ENCODE peak calls at places on chromosome 1, in six cellular contexts. A is colonic mucosa, B is PC-3, Q is mesendoderm, K is H9, E is neural progenitor cell. D is an unnamed sample.

GRCh38 chr1:200180821-200181220 is 153.3 kb downstream of the NR5A2 start:
- DNase-seq in K (no peak), E (no peak), A (peak), Q (no peak), B (peak), D (peak)

GRCh38 chr1:99956755-99957154 is 13.0 kb upstream of the SLC35A3 start:
- DNase-seq in E (no peak), K (no peak), B (no peak), A (no peak), Q (peak), D (no peak)

GRCh38 chr1:111275079-111275478 is 15.6 kb upstream of the CHIA start:
- DNase-seq in B (peak), A (peak), K (no peak), E (no peak), Q (no peak), D (peak)

GRCh38 chr1:83970802-83971201 is 28.1 kb downstream of the TTLL7 start:
- DNase-seq in Q (peak), K (no peak), E (peak), A (no peak), B (no peak), D (no peak)

GRCh38 chr1:31943546-31944184 is 5.5 kb upstream of the PTP4A2 start:
- DNase-seq in K (no peak), A (no peak), B (no peak), Q (no peak), E (no peak), D (no peak)

GRCh38 chr1:59427155-59427554 is 130.3 kb downstream of the FGGY start:
- DNase-seq in E (no peak), Q (peak), A (no peak), B (peak), K (no peak), D (peak)

GRCh38 chr1:108862698-108863477 is 6.0 kb upstream of the AKNAD1 start:
- DNase-seq in E (no peak), K (no peak), A (no peak), Q (no peak), B (no peak), D (no peak)

GRCh38 chr1:112264553-112264952 is 131.5 kb upstream of the CTTNBP2NL start:
- DNase-seq in A (no peak), K (no peak), E (no peak), B (no peak), Q (no peak), D (peak)

GRCh38 chr1:231055271-231055670 is 15.2 kb upstream of the FAM89A start:
- DNase-seq in A (no peak), B (no peak), E (no peak), Q (no peak), K (no peak), D (no peak)

GRCh38 chr1:58804853-58805252 is 21.0 kb upstream of the JUN start:
- DNase-seq in A (peak), E (no peak), B (peak), K (peak), Q (peak), D (no peak)

GRCh38 chr1:172176206-172176605 is 244.3 kb upstream of the C1orf105 start:
- DNase-seq in Q (no peak), K (no peak), E (no peak), B (no peak), A (no peak), D (peak)

GRCh38 chr1:63920154-63921117 is 146.6 kb downstream of the ROR1 start:
- DNase-seq in E (no peak), B (peak), Q (peak), K (no peak), A (no peak), D (peak)

GRCh38 chr1:65113298-65113697 is 34.7 kb upstream of the AK4 start:
- DNase-seq in B (no peak), K (no peak), Q (no peak), A (no peak), E (no peak), D (peak)

GRCh38 chr1:110068646-110069301 is 1.7 kb downstream of the ALX3 start:
- DNase-seq in B (no peak), E (peak), Q (no peak), K (peak), A (no peak), D (no peak)

GRCh38 chr1:41479000-41479807 is 5.3 kb downstream of the EDN2 start:
- DNase-seq in E (no peak), K (no peak), Q (no peak), A (no peak), B (no peak), D (peak)

GRCh38 chr1:204377800-204378608 is 18.3 kb upstream of the PLEKHA6 start:
- DNase-seq in B (peak), E (peak), K (peak), Q (peak), A (peak), D (peak)

GRCh38 chr1:29330089-29330488 is 93.8 kb downstream of the PTPRU start:
- DNase-seq in Q (no peak), E (no peak), A (no peak), K (no peak), B (no peak), D (no peak)

GRCh38 chr1:53835491-53835890 is 2.6 kb downstream of the NDC1 start:
- DNase-seq in K (no peak), Q (no peak), B (peak), E (no peak), A (no peak), D (peak)
- H3K9ac ChIP-seq in K (no peak), Q (no peak), B (no peak), E (no peak), A (no peak), D (no peak)

GRCh38 chr1:152884506-152884905 is 6.4 kb downstream of the SMCP start:
- DNase-seq in K (no peak), B (no peak), A (no peak), Q (no peak), E (no peak), D (no peak)
- H3K9ac ChIP-seq in K (no peak), B (no peak), A (no peak), Q (no peak), E (no peak), D (no peak)

DNA sequence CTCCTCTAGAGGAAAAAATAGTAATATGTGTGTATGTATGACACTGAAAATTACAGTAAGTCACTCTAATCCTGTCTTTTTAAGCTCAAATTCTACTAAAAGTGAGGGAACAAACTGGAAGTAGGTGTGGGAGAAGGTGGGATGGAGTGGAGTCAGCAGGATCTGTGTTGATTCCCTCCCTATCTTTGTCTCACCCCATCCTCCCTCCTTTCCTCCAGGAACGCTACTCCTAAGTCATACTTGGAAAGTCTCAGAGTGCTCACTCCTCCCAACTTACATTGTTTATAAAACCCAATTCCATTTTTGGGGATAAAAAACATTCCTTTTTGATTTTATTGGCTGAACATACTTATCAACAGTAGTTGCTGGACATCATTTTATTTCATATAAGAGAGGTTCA is 14.9 kb upstream of the NUP133 start:
- DNase-seq in A (no peak), E (no peak), Q (no peak), K (no peak), B (no peak), D (no peak)
- H3K9ac ChIP-seq in A (no peak), E (no peak), Q (no peak), K (no peak), B (no peak), D (no peak)

GRCh38 chr1:234512376-234512965 is 33.5 kb upstream of the TARBP1 start:
- DNase-seq in K (peak), E (no peak), Q (peak), A (no peak), B (no peak), D (no peak)

GRCh38 chr1:234515411-234515810 is 36.4 kb upstream of the TARBP1 start:
- DNase-seq in B (peak), Q (peak), A (no peak), E (no peak), K (no peak), D (peak)

GRCh38 chr1:234518876-234519275 is 39.9 kb upstream of the TARBP1 start:
- DNase-seq in Q (no peak), B (no peak), E (no peak), K (no peak), A (no peak), D (no peak)

GRCh38 chr1:234517087-234517802 is 38.3 kb upstream of the TARBP1 start:
- DNase-seq in E (no peak), Q (no peak), B (no peak), A (no peak), K (no peak), D (no peak)

GRCh38 chr1:234515821-234516241 is 36.9 kb upstream of the TARBP1 start:
- DNase-seq in B (peak), K (no peak), Q (peak), E (no peak), A (no peak), D (peak)
- H3K9ac ChIP-seq in B (peak), K (no peak), Q (no peak), E (no peak), A (no peak), D (no peak)

GRCh38 chr1:158830074-158830677 is 975 bp upstream of the MNDA start:
- DNase-seq in B (no peak), E (no peak), Q (no peak), K (no peak), A (no peak), D (no peak)
- H3K9ac ChIP-seq in B (no peak), E (no peak), Q (no peak), K (no peak), A (no peak), D (no peak)

DNA sequence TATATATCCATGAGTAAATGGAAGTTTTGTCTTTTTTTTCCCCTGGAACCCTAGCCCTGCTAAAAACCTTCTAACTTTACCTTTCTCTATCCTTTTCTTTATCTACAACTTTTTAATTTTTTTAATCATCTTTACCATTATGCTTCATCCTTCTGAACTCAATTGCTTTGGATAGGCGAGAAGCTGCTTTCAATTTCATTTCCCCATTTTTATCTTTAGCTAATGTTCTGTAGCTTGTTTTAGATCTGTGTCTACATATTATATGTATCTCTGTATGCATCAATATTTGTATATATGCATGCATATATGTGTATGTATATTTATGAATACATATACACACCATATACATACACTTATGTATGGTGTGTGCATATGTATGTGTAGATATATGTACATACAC is 57.4 kb downstream of the PTPRC start:
- DNase-seq in A (no peak), Q (no peak), B (no peak), E (no peak), K (no peak), D (no peak)
- H3K9ac ChIP-seq in A (no peak), Q (no peak), B (no peak), E (no peak), K (no peak), D (no peak)

DNA sequence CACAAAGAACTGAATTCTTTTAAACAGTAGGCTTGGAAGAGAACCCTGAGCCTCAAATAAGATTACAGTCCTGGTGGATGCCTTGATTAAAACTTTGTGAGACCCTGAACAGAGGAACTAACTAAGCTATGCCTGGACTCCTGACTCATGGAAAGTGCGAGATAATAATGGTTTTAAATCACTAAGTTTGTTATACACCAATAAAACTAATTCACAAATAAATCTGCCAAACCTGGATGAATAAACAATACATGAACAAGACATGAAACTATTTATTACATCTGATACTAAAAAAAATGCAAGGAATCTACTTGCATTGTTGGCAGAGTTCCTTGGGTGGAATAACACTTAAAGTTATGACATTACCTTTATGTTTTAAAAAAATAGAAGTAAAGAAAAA is 118.4 kb downstream of the PIGK start:
- DNase-seq in E (peak), K (no peak), B (peak), Q (no peak), A (no peak), D (peak)
- H3K9ac ChIP-seq in E (no peak), K (no peak), B (no peak), Q (no peak), A (no peak), D (no peak)

GRCh38 chr1:24659993-24660665 is 17.0 kb downstream of the SRRM1 start:
- DNase-seq in K (no peak), A (no peak), B (no peak), Q (no peak), E (no peak), D (no peak)
- H3K9ac ChIP-seq in K (no peak), A (no peak), B (no peak), Q (no peak), E (no peak), D (no peak)

D was measured in fibroblast of lung.